ENCODE peak calls at places on chromosomes 5 and 9, in five cellular contexts. T, H, N, P and X are unnamed samples.
A peak's percentile ranks its signal among the peaks of the same experiment; 100 is the strongest.

GRCh38 chr9:115590016-115590415 is 472.1 kb upstream of the TNC start:
- ATAC-seq in T (peak; percentile 59), H (no peak), N (peak; percentile 17), P (peak; percentile 55), X (no peak)

GRCh38 chr9:72773570-72773969 is 179.3 kb downstream of the ALDH1A1 start:
- ATAC-seq in P (no peak), N (no peak), T (no peak), H (peak; percentile 82), X (no peak)

GRCh38 chr5:9817819-9818218 is 187.7 kb upstream of the TAS2R1 start:
- ATAC-seq in T (no peak), N (no peak), H (no peak), P (no peak), X (no peak)

GRCh38 chr9:136087741-136088480 is 7.2 kb downstream of the NACC2 start:
- ATAC-seq in T (no peak), N (no peak), P (no peak), H (no peak), X (no peak)

GRCh38 chr9:136769710-136770191 is 5.4 kb upstream of the LCN15 start:
- ATAC-seq in P (peak; percentile 87), T (no peak), N (peak; percentile 77), H (peak; percentile 41), X (no peak)

GRCh38 chr5:138622051-138622450 is 46.9 kb upstream of the HSPA9 start:
- ATAC-seq in T (no peak), N (no peak), P (no peak), H (no peak), X (no peak)

GRCh38 chr9:121455527-121456239 is 44.0 kb downstream of the GGTA1 start:
- ATAC-seq in N (no peak), P (no peak), T (no peak), H (peak; percentile 32), X (no peak)

GRCh38 chr9:117744390-117744789 is 40.2 kb downstream of the TLR4 start:
- ATAC-seq in H (peak; percentile 48), P (no peak), N (no peak), T (no peak), X (no peak)

GRCh38 chr5:134638760-134639201 is 6.2 kb upstream of the SAR1B start:
- ATAC-seq in T (no peak), N (peak; percentile 96), H (no peak), P (no peak), X (no peak)

GRCh38 chr5:41863871-41864486 is 6.2 kb downstream of the OXCT1 start:
- ATAC-seq in P (no peak), T (no peak), H (peak; percentile 81), N (no peak), X (no peak)

GRCh38 chr5:10030219-10030831 is 219.4 kb downstream of the ATPSCKMT start:
- ATAC-seq in H (peak; percentile 45), T (no peak), N (no peak), P (peak; percentile 54), X (no peak)

GRCh38 chr5:68406767-68407232 is 191.2 kb downstream of the PIK3R1 start:
- ATAC-seq in P (peak; percentile 89), N (no peak), H (peak; percentile 95), T (no peak), X (no peak)

GRCh38 chr5:89968870-89969472 is 440.6 kb downstream of the CETN3 start:
- ATAC-seq in T (peak; percentile 64), P (no peak), N (peak; percentile 38), H (no peak), X (no peak)

GRCh38 chr5:912356-913091 is 19.8 kb downstream of the TRIP13 start:
- ATAC-seq in P (peak; percentile 95), N (no peak), T (no peak), H (no peak), X (no peak)

GRCh38 chr5:90201923-90202322 is 207.6 kb downstream of the CETN3 start:
- ATAC-seq in P (no peak), H (no peak), T (no peak), N (no peak), X (no peak)

DNA sequence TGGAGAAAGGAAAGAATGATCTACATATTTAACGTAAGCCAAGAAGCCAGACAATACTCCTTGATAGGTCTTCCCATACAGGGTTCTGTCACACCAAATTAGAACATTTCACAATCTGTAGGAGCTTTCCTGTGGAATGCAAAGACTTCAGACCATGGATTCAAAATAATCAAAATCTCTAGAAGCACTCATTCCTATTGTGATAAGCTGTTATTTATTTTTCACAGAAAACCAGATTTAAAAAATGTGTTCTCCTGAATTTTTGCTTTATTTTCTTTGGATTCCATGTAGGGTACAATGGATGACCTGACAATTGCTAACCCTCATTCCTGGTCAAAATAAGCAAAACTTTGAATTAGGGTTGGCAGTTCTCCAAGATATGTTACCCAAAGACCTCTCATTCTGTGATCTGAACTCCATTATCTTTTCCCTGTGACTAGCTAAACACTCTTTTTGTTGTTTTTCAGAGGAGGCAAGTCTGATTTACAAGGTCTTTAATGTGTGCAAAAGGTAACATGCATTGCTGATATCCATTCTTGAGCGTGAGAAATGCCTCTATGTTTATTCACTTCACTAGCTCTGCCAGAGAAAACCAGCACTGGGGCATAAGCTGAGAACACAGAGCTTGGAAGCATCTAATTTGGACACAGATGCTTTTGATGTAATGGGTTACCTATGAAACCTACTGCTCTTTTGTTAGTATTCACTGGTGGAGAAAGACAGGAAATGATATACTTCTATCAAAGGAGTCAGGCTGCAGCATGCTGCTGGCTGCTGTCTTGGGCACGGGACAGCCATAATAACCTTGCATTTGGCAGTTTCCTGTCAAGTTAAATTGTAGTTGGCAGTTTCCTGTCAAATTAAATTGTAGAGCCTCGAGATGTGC is 31.4 kb downstream of the ACTBL2 start:
- ATAC-seq in H (no peak), N (no peak), P (no peak), T (peak; percentile 72), X (no peak)
- H3K4me1 ChIP-seq in H (no peaks in the 10 kb centered on the region), N (peaks cover 30% of the 10 kb centered on the region), P (no peaks in the 10 kb centered on the region), T (no peaks in the 10 kb centered on the region), X (no peaks in the 10 kb centered on the region)

GRCh38 chr9:92964607-92964975 is 17.3 kb downstream of the FGD3 start:
- ATAC-seq in N (peak; percentile 3), T (peak; percentile 8), H (peak; percentile 31), P (no peak), X (no peak)
- H3K4me3 ChIP-seq in N (peak overlapping the region; percentile 11), T (no peak overlapping the region), H (peak overlapping the region; percentile 72), P (no peak overlapping the region), X (peak overlapping the region; percentile 9)

GRCh38 chr9:33233659-33234335 is 6.2 kb upstream of the SPINK4 start:
- ATAC-seq in P (peak; percentile 86), N (peak; percentile 90), T (peak; percentile 30), H (no peak), X (no peak)
- H3K4me1 ChIP-seq in P (peaks cover 62% of the 10 kb centered on the region), N (peaks cover 20% of the 10 kb centered on the region), T (no peaks in the 10 kb centered on the region), H (peaks cover 3% of the 10 kb centered on the region), X (no peaks in the 10 kb centered on the region)

GRCh38 chr9:105702207-105702606 is 7.9 kb downstream of the TMEM38B start:
- ATAC-seq in P (no peak), H (no peak), T (no peak), N (no peak), X (no peak)

GRCh38 chr9:105696219-105696793 is 2.0 kb downstream of the TMEM38B start:
- ATAC-seq in T (no peak), P (no peak), N (no peak), H (no peak), X (no peak)

GRCh38 chr9:105698348-105698747 is 4.0 kb downstream of the TMEM38B start:
- ATAC-seq in P (no peak), N (no peak), T (no peak), H (no peak), X (no peak)

GRCh38 chr9:105697871-105698270 is 3.5 kb downstream of the TMEM38B start:
- ATAC-seq in H (no peak), T (no peak), N (no peak), P (no peak), X (no peak)

GRCh38 chr9:105700598-105701544 is 6.5 kb downstream of the TMEM38B start:
- ATAC-seq in H (peak; percentile 25), N (no peak), P (no peak), T (no peak), X (no peak)
- H3K4me3 ChIP-seq in H (no peak overlapping the region), N (no peak overlapping the region), P (no peak overlapping the region), T (no peak overlapping the region), X (no peak overlapping the region)

GRCh38 chr5:5950658-5951057 is 427.7 kb downstream of the MED10 start:
- ATAC-seq in N (no peak), P (no peak), T (no peak), H (no peak), X (no peak)

GRCh38 chr5:5957737-5958136 is 420.6 kb downstream of the MED10 start:
- ATAC-seq in H (no peak), P (no peak), N (no peak), T (no peak), X (no peak)

GRCh38 chr5:5953641-5954040 is 424.7 kb downstream of the MED10 start:
- ATAC-seq in P (no peak), N (no peak), H (no peak), T (no peak), X (no peak)

GRCh38 chr5:5954199-5954598 is 424.1 kb downstream of the MED10 start:
- ATAC-seq in H (no peak), N (no peak), P (no peak), T (no peak), X (no peak)

GRCh38 chr5:5951953-5952352 is 426.4 kb downstream of the MED10 start:
- ATAC-seq in P (no peak), N (no peak), H (no peak), T (no peak), X (no peak)
- H3K4me1 ChIP-seq in P (no peaks in the 10 kb centered on the region), N (no peaks in the 10 kb centered on the region), H (no peaks in the 10 kb centered on the region), T (no peaks in the 10 kb centered on the region), X (no peaks in the 10 kb centered on the region)

DNA sequence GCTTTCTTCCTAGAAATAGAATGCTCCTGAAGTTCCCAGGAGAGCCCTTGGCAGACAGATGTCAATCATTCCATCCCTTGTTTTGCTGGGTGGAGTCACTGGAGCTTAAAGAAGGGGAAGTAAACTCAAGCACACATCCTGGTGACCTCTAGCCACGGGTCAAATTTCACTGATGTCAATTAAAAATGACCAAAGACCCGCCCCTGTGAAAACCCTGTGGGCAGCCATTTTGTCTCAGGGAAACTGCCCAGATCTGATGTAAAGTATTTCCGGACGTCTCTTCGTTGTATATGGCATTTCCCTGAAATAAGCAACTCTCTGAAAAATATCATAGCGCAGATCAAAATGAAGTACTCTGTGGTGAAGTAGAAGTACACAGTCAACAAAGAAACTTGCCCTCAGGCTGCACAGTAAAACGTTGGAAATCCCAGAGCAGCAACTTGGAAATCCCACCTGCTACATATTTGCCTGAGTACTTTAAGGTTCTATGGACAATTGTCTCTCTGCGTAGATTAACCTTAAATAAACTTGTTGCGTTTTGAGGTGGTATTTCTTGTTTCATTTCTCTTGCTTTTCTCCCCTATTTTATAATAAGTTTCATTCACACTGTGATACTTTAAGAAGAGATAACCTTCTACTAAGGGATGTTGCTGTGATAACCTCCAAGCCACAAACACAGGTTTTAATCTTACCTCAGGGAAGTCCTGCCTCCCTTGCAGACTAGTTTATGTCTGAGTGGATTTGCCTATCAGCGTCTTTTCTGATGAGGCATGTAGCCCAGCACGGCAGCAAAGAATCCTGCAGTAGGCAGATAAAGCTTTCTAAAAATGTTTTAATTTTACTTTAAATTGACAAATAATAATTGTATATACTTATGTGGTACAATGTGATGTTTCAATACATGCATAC is 60.9 kb upstream of the PIP5K1B start:
- ATAC-seq in T (no peak), P (no peak), H (peak; percentile 83), N (no peak), X (no peak)
- H3K4me3 ChIP-seq in T (no peak overlapping the region), P (no peak overlapping the region), H (peak overlapping the region; percentile 36), N (no peak overlapping the region), X (no peak overlapping the region)

GRCh38 chr9:110198357-110198756 is 9.6 kb downstream of the C9orf152 start:
- ATAC-seq in H (no peak), P (no peak), T (no peak), N (peak; percentile 22), X (no peak)
- H3K4me1 ChIP-seq in H (no peaks in the 10 kb centered on the region), P (peaks cover 24% of the 10 kb centered on the region), T (no peaks in the 10 kb centered on the region), N (peaks cover 84% of the 10 kb centered on the region), X (no peaks in the 10 kb centered on the region)